ENCODE peak calls at places on chromosomes 4 and X, in nine cellular contexts. C, V, L, S, G, R, K, F and U are unnamed samples.

GRCh38 chr4:140839396-140839795 is 83.2 kb upstream of the TBC1D9 start:
- DNase-seq in C (no peak), V (no peak), L (no peak), S (no peak), G (no peak), R (no peak), K (no peak), F (no peak), U (no peak)

GRCh38 chrX:24145340-24146186 is 4.0 kb upstream of the ZFX start:
- DNase-seq in C (peak), V (no peak), L (peak), S (no peak), G (no peak), R (no peak), K (no peak), F (no peak), U (no peak)

GRCh38 chr4:7041851-7042696 is 1.1 kb upstream of the TADA2B start:
- DNase-seq in C (peak), V (peak), L (peak), S (peak), G (no peak), R (peak), K (no peak), F (no peak), U (peak)

GRCh38 chrX:82961129-82961528 is 547.0 kb upstream of the POU3F4 start:
- DNase-seq in C (no peak), V (no peak), L (no peak), S (no peak), G (no peak), R (no peak), K (no peak), F (no peak), U (no peak)

GRCh38 chrX:41334866-41335589 is 1.1 kb downstream of the DDX3X start:
- DNase-seq in C (peak), V (peak), L (peak), S (peak), G (no peak), R (peak), K (peak), F (peak), U (peak)

GRCh38 chr4:186757696-186758330 is 34.2 kb upstream of the FAT1 start:
- DNase-seq in C (no peak), V (no peak), L (no peak), S (no peak), G (no peak), R (no peak), K (no peak), F (no peak), U (no peak)

GRCh38 chrX:40644175-40644574 is 3.2 kb downstream of the CXorf38 start:
- DNase-seq in C (peak), V (no peak), L (peak), S (no peak), G (no peak), R (no peak), K (no peak), F (no peak), U (peak)

GRCh38 chr4:67885727-67886126 is 1.9 kb upstream of the TMPRSS11D start:
- DNase-seq in C (peak), V (no peak), L (peak), S (no peak), G (no peak), R (no peak), K (no peak), F (no peak), U (no peak)

GRCh38 chr4:6386091-6386490 is 86.3 kb downstream of the PPP2R2C start:
- DNase-seq in C (no peak), V (no peak), L (no peak), S (no peak), G (no peak), R (peak), K (no peak), F (no peak), U (no peak)

GRCh38 chr4:105634402-105634801 is 74.1 kb downstream of the INTS12 start:
- DNase-seq in C (no peak), V (no peak), L (no peak), S (no peak), G (no peak), R (no peak), K (no peak), F (no peak), U (no peak)

GRCh38 chr4:175330652-175331051 is 412.5 kb downstream of the ADAM29 start:
- DNase-seq in C (no peak), V (no peak), L (peak), S (no peak), G (no peak), R (no peak), K (no peak), F (no peak), U (no peak)

GRCh38 chr4:111678466-111678865 is 466.8 kb upstream of the FAM241A start:
- DNase-seq in C (no peak), V (no peak), L (peak), S (no peak), G (no peak), R (no peak), K (no peak), F (no peak), U (no peak)

GRCh38 chrX:110600745-110601310 is 194.8 kb downstream of the CHRDL1 start:
- DNase-seq in C (peak), V (no peak), L (peak), S (no peak), G (no peak), R (no peak), K (no peak), F (no peak), U (no peak)

GRCh38 chr4:47930971-47931804 is 16.8 kb upstream of the NFXL1 start:
- DNase-seq in C (no peak), V (no peak), L (peak), S (no peak), G (no peak), R (no peak), K (no peak), F (no peak), U (no peak)

GRCh38 chr4:7364979-7365378 is 69.8 kb downstream of the PSAPL1 start:
- DNase-seq in C (no peak), V (no peak), L (no peak), S (no peak), G (no peak), R (no peak), K (no peak), F (no peak), U (no peak)

GRCh38 chr4:40331092-40331824 is 3.9 kb upstream of the CHRNA9 start:
- DNase-seq in C (no peak), V (no peak), L (no peak), S (no peak), G (no peak), R (no peak), K (no peak), F (no peak), U (no peak)

GRCh38 chr4:77358315-77358928 is 201.4 kb downstream of the CCNG2 start:
- DNase-seq in C (no peak), V (peak), L (peak), S (peak), G (no peak), R (peak), K (no peak), F (no peak), U (no peak)

GRCh38 chr4:114384629-114385028 is 214.0 kb upstream of the UGT8 start:
- DNase-seq in C (peak), V (no peak), L (peak), S (no peak), G (no peak), R (peak), K (no peak), F (no peak), U (no peak)

GRCh38 chr4:76305033-76305687 is 1.4 kb upstream of the STBD1 start:
- DNase-seq in C (no peak), V (peak), L (no peak), S (no peak), G (no peak), R (no peak), K (no peak), F (no peak), U (peak)

GRCh38 chrX:46178763-46179162 is 366.5 kb downstream of the ZNF674 start:
- DNase-seq in C (no peak), V (no peak), L (no peak), S (no peak), G (no peak), R (no peak), K (no peak), F (no peak), U (no peak)

GRCh38 chrX:122586831-122587230 is 597.2 kb upstream of the GRIA3 start:
- DNase-seq in C (no peak), V (no peak), L (peak), S (no peak), G (no peak), R (no peak), K (no peak), F (no peak), U (no peak)